ENCODE peak calls at places on chromosomes 4 and X, in nine cellular contexts. U is body of pancreas, L is Peyer's patch, G is ovary, N is heart left ventricle, P is NB4, M is upper lobe of left lung, Z is suprapubic skin, T is A549. R is an unnamed sample.

GRCh38 chrX:2894885-2895292 is 34.2 kb downstream of the ARSD start:
- DNase-seq in M (peak), G (no peak), L (no peak), T (peak), N (no peak), Z (no peak), U (peak), P (peak), R (no peak)

GRCh38 chr4:119659576-119659975 is 31.0 kb upstream of the PDE5A start:
- DNase-seq in N (no peak), G (no peak), L (no peak), Z (no peak), P (no peak), M (no peak), T (peak), U (no peak), R (no peak)

GRCh38 chr4:107760281-107760947 is 40.4 kb upstream of the PAPSS1 start:
- DNase-seq in N (no peak), T (peak), P (no peak), U (peak), Z (no peak), G (no peak), M (no peak), L (peak), R (no peak)

GRCh38 chr4:104488151-104488550 is 6.5 kb downstream of the CXXC4 start:
- DNase-seq in Z (no peak), U (no peak), G (no peak), P (no peak), L (no peak), T (no peak), M (no peak), N (no peak), R (no peak)

GRCh38 chrX:140355922-140356321 is 148.9 kb downstream of the SOX3 start:
- DNase-seq in M (no peak), Z (no peak), G (no peak), P (no peak), U (no peak), N (no peak), L (no peak), T (no peak), R (no peak)

GRCh38 chrX:9465380-9466114 is 689 bp downstream of the TBL1X start:
- DNase-seq in M (no peak), G (peak), L (peak), T (no peak), Z (no peak), U (no peak), P (peak), N (peak), R (peak)

GRCh38 chr4:99151931-99152448 is 7.9 kb upstream of the ADH4 start:
- DNase-seq in T (no peak), Z (no peak), G (no peak), M (no peak), N (no peak), U (no peak), P (no peak), L (no peak), R (no peak)

GRCh38 chr4:183626168-183626567 is 32.8 kb downstream of the RWDD4 start:
- DNase-seq in Z (no peak), L (no peak), P (no peak), G (peak), U (no peak), N (no peak), T (no peak), M (no peak), R (no peak)

GRCh38 chr4:122285285-122285684 is 93.5 kb upstream of the ADAD1 start:
- DNase-seq in G (no peak), N (no peak), L (no peak), T (peak), Z (no peak), M (no peak), U (no peak), P (peak), R (no peak)

GRCh38 chrX:134684956-134685355 is 26.7 kb upstream of the PLAC1 start:
- DNase-seq in G (no peak), U (no peak), T (no peak), P (no peak), L (no peak), Z (no peak), M (no peak), N (no peak), R (no peak)

GRCh38 chr4:16597829-16598228 is 300.6 kb downstream of the LDB2 start:
- DNase-seq in G (no peak), T (no peak), Z (no peak), M (no peak), U (no peak), N (no peak), L (no peak), P (no peak), R (no peak)

GRCh38 chr4:144302704-144303536 is 162.4 kb upstream of the GYPA start:
- DNase-seq in Z (no peak), T (no peak), M (no peak), L (no peak), G (no peak), P (no peak), N (no peak), U (no peak), R (no peak)

GRCh38 chr4:164977243-164978164 is at the start of gene TRIM61:
- DNase-seq in Z (no peak), N (peak), U (peak), P (no peak), M (peak), L (no peak), G (peak), T (no peak), R (no peak)

GRCh38 chr4:105122334-105122733 is 24.3 kb upstream of the TET2 start:
- DNase-seq in M (no peak), N (no peak), U (no peak), P (no peak), Z (no peak), G (no peak), T (peak), L (no peak), R (no peak)

GRCh38 chr4:167908816-167909215 is 183.5 kb upstream of the ANXA10 start:
- DNase-seq in T (no peak), U (no peak), G (no peak), M (no peak), P (no peak), Z (no peak), N (no peak), L (no peak), R (no peak)

GRCh38 chr4:102328045-102328444 is 17.2 kb downstream of the SLC39A8 start:
- DNase-seq in Z (no peak), G (no peak), M (no peak), L (no peak), T (no peak), N (no peak), P (no peak), U (no peak), R (no peak)

GRCh38 chrX:136823175-136823574 is 42.4 kb upstream of the ARHGEF6 start:
- DNase-seq in L (no peak), U (no peak), T (no peak), G (no peak), N (no peak), P (no peak), Z (no peak), M (no peak), R (no peak)
- TF ChIP-seq POLR2A in L (no peak), U (no peak), T (no peak), G (no peak), N (no peak), P (no peak), Z (no peak), M (no peak), R (no peak)

DNA sequence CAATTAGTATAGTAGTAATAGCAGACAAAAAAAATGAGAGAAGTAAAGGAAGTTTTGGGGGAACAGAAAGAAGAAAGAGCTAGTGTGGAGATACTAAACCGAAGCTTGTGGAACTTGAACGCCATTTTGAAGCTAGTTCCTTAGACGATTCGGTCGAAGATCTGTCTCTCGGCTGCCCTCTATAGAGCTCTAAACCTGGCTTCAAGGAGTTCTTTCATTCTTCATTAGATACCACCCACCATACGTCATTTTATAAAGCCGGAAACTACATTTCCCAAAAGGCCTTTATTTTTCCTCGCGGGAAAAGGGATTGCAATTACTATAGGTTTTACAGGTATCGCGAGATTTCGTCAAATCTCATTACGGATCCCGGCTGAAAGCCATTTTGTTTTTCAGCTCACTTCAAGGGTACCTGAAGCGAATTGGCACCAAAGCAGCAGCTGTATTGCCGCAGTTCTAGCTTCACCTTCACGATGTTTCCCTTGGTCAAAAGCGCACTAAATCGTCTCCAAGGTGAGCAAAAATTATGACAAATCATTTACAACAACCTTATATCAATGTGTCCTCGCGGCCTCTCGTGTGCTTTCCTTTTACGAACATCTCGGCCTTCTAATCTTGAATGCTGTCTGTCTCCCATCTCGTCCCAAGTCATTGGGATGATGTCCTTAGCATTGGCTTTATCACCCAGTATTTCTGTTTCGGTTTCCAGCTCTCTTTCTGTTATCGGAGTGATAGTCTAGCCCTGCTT is at the start of gene COX7B:
- DNase-seq in P (peak), Z (no peak), N (peak), M (peak), L (peak), G (peak), T (peak), U (peak), R (peak)
- TF ChIP-seq POLR2A in P (peak), Z (peak), N (peak), M (no peak), L (peak), G (peak), T (no peak), U (peak), R (peak)

GRCh38 chrX:139194571-139195280 is 335.8 kb upstream of the F9 start:
- DNase-seq in M (peak), P (no peak), U (peak), T (no peak), Z (no peak), L (no peak), N (peak), G (no peak), R (no peak)
- TF ChIP-seq POLR2A in M (no peak), P (no peak), U (peak), T (no peak), Z (no peak), L (no peak), N (no peak), G (no peak), R (no peak)

DNA sequence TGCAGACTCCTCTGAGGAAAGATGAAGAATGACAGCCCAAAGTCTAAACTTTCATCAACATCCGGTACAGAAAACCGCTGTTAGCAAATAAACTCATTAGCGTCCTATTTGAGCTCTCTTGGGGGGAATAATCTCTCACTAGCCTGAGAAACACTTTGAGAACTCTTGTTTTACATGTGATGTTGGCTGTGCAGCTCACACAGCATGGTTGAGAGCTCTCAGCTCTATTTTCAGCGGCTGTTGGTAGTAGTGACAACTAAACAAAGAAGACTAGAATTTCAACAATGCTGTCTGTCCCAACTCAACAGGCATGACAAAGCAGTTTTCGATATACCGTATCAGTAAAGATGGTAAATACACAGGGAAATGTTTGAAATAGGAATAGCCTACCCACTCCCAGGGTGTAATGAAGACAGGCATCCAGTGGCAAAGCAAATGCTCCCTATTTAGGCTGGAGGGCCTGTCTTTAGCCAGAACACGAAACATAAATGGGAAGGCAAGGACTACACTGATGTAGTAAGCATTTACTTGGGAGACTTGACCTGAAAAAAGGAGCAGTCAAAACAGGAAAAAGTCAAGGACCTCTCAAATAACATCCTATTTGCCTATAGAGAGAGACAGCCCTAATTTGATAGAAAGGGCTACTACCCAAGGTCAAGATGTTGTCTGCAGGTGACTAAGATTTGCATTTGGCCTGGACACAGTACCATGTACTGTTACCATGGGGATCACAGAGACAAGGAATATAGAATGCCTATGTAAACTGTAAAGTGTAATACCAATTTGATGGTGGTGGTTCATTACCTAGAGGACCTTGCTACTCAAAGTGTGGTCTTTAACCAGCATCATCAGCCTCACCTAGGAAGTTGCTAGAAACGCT is 60.4 kb downstream of the PPEF2 start:
- DNase-seq in U (no peak), N (peak), P (peak), L (no peak), Z (no peak), G (no peak), T (peak), M (peak), R (no peak)
- TF ChIP-seq POLR2A in U (no peak), N (no peak), P (no peak), L (no peak), Z (no peak), G (no peak), T (no peak), M (no peak), R (no peak)

GRCh38 chr4:1512081-1512737 is 106.0 kb upstream of the NKX1-1 start:
- DNase-seq in P (no peak), G (no peak), N (no peak), T (no peak), Z (no peak), U (no peak), L (no peak), M (no peak), R (no peak)
- TF ChIP-seq POLR2A in P (no peak), G (no peak), N (no peak), T (no peak), Z (no peak), U (no peak), L (no peak), M (no peak), R (no peak)

GRCh38 chr4:83535945-83536648 is at the start of gene GPAT3:
- DNase-seq in M (peak), U (peak), L (peak), N (peak), P (peak), T (peak), G (peak), Z (peak), R (peak)
- TF ChIP-seq POLR2A in M (no peak), U (peak), L (peak), N (peak), P (peak), T (no peak), G (peak), Z (peak), R (no peak)

DNA sequence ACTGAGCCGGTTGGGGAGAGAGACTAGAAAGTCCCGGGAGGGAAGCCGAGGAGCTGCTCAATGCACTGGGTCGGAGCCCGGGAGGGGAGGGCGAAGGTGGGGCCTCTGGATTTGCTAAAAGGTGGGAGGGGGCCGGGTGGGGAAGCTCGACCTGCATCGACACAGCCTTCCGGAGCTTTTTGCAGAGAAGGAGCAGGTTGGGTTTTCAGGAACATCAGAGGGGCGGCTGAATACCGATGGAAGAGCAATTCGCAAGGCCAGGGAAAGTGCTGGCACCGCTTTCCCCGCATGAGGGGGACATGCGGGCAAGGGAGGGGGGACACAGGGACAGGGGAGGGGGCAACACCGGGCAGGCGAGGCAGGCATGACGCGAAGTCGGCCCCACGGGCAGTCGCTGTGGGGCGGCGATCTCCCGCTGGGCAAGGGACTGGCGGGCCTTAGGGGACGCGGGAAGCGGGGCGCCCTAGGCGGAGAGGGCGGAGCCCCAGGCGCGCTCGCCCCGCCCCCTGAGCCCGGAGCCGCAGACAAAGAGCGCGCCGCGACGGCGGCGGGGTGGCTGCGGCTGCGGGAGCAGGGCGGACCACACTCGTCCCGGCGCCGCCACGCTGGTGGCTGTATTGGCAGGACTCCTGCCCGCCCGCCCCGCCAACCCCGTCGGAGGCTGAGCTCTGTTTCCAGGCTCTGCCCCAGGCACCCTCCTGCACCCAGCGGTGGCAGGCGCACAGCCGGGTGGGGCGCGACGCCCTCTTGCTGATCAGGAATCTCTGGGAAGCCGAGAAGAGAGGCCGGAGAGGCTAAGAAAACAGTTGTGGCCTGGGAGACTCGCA is 11.6 kb downstream of the PDZD4 start:
- DNase-seq in N (peak), G (no peak), Z (no peak), P (peak), U (peak), M (no peak), L (peak), T (no peak), R (peak)
- TF ChIP-seq POLR2A in N (no peak), G (no peak), Z (no peak), P (peak), U (no peak), M (no peak), L (no peak), T (peak), R (no peak)

GRCh38 chr4:186191266-186192067 is at the start of gene CYP4V2:
- DNase-seq in T (peak), L (peak), N (peak), Z (peak), G (peak), M (peak), P (peak), U (peak), R (peak)
- TF ChIP-seq POLR2A in T (peak), L (peak), N (no peak), Z (peak), G (peak), M (no peak), P (peak), U (peak), R (no peak)

GRCh38 chr4:1563241-1563640 is 120.9 kb downstream of the FAM53A start:
- DNase-seq in P (no peak), Z (no peak), T (no peak), G (no peak), U (no peak), L (no peak), M (no peak), N (no peak), R (no peak)

GRCh38 chr4:1562371-1562770 is 121.7 kb downstream of the FAM53A start:
- DNase-seq in N (no peak), T (no peak), L (no peak), G (no peak), Z (no peak), P (no peak), M (no peak), U (no peak), R (no peak)

GRCh38 chr4:1559896-1560650 is 124.0 kb downstream of the FAM53A start:
- DNase-seq in G (no peak), L (no peak), P (peak), M (no peak), T (no peak), U (no peak), N (no peak), Z (no peak), R (no peak)

GRCh38 chr4:1562771-1563170 is 121.3 kb downstream of the FAM53A start:
- DNase-seq in L (no peak), T (no peak), M (no peak), Z (no peak), P (no peak), G (no peak), U (no peak), N (no peak), R (no peak)

DNA sequence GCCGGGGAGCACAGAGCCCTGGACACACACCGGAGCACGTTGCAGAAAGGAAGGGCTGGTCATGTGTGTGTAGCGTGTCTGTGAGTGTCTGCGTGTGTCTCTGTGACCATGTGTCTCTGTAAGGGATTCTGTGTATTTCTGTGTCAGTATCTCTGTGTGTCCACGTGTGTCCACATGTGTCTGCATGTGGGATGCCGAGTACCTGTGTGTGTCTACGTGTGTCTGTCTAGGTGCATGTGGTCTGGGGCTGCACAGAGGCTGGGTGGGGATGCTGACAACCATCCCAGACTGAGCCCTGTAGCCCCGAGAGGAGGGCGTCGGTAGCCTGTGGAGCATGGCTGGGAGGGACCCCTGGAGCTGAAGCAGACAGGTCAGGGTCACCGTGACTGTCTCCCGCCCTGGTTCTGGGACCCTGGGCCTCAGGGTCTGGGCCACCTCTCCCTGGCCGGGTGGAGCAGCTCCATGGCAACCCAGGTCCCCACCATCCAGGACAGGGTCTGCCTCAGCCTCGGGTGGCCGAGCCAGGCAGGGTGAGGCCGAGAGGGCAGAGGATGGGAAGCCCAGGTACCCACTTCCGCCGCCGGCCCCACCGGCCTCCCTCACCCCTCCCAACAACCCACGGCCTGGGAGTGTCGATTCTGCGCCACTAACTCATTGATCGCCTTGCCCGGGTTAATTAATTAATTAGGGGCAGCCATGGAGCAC is 122.7 kb downstream of the FAM53A start:
- DNase-seq in N (no peak), G (no peak), U (no peak), M (no peak), Z (no peak), T (no peak), L (no peak), P (no peak), R (no peak)
- TF ChIP-seq POLR2A in N (no peak), G (no peak), U (no peak), M (no peak), Z (no peak), T (no peak), L (no peak), P (no peak), R (no peak)

GRCh38 chrX:24025741-24026402 is 1.1 kb downstream of the KLHL15 start:
- DNase-seq in P (peak), M (peak), U (peak), L (no peak), T (peak), N (no peak), G (no peak), Z (peak), R (no peak)
- TF ChIP-seq POLR2A in P (no peak), M (no peak), U (peak), L (peak), T (no peak), N (peak), G (peak), Z (peak), R (no peak)

R was measured in GM12891.